ENCODE peak calls at places on chromosome 3, in seven cellular contexts. T is body of pancreas, H is stomach, D is cardiac muscle cell, V is left ventricle myocardium inferior, U is heart right ventricle, X is MG63. O is an unnamed sample. For H3K36me3, the result is how much of the 10 kb centered on the place peaks cover.

GRCh38 chr3:191383104-191383503 is 52.8 kb upstream of the UTS2B start:
- DNase-seq in T (no peak), H (no peak), D (peak), V (no peak), U (no peak), X (no peak), O (no peak)

GRCh38 chr3:149003653-149004305 is 12.4 kb downstream of the GYG1 start:
- DNase-seq in T (no peak), H (no peak), D (no peak), V (no peak), U (no peak), X (no peak), O (no peak)

GRCh38 chr3:195914648-195915473 is 6.5 kb upstream of the TNK2 start:
- DNase-seq in T (peak), H (peak), D (peak), V (peak), U (peak), X (peak), O (peak)

GRCh38 chr3:66492672-66493071 is 8.2 kb downstream of the LRIG1 start:
- DNase-seq in T (peak), H (peak), D (no peak), V (no peak), U (no peak), X (no peak), O (peak)

GRCh38 chr3:129121792-129122696 is at the start of gene RAB43:
- DNase-seq in T (peak), H (peak), D (peak), V (peak), U (peak), X (peak), O (peak)

GRCh38 chr3:134542287-134542686 is 56.4 kb downstream of the CEP63 start:
- DNase-seq in T (no peak), H (no peak), D (peak), V (no peak), U (no peak), X (no peak), O (no peak)

GRCh38 chr3:89635137-89635536 is 527.7 kb downstream of the EPHA3 start:
- DNase-seq in T (no peak), H (no peak), D (no peak), V (no peak), U (no peak), X (no peak), O (no peak)

GRCh38 chr3:73637042-73637441 is 12.3 kb upstream of the PDZRN3 start:
- DNase-seq in T (no peak), H (no peak), D (no peak), V (no peak), U (no peak), X (peak), O (no peak)

GRCh38 chr3:114192141-114192540 is 13.3 kb upstream of the DRD3 start:
- DNase-seq in T (no peak), H (no peak), D (no peak), V (no peak), U (no peak), X (no peak), O (no peak)

GRCh38 chr3:25169146-25169545 is 258.9 kb upstream of the RARB start:
- DNase-seq in T (no peak), H (no peak), D (peak), V (no peak), U (no peak), X (peak), O (no peak)

GRCh38 chr3:34646911-34647465 is 848.6 kb downstream of the PDCD6IP start:
- DNase-seq in T (no peak), H (no peak), D (no peak), V (no peak), U (no peak), X (no peak), O (no peak)

GRCh38 chr3:192845196-192845855 is 72.3 kb downstream of the MB21D2 start:
- DNase-seq in T (no peak), H (no peak), D (no peak), V (no peak), U (no peak), X (no peak), O (no peak)

GRCh38 chr3:106913111-106913698 is 464.0 kb upstream of the CCDC54 start:
- DNase-seq in T (no peak), H (no peak), D (peak), V (no peak), U (no peak), X (peak), O (no peak)

GRCh38 chr3:2772803-2773202 is 337.4 kb downstream of the IL5RA start:
- DNase-seq in T (no peak), H (no peak), D (no peak), V (no peak), U (no peak), X (no peak), O (no peak)

GRCh38 chr3:9916346-9916733 is 558 bp upstream of the IL17RC start:
- DNase-seq in T (no peak), H (no peak), D (peak), V (no peak), U (no peak), X (peak), O (no peak)

GRCh38 chr3:30611613-30612421 is 5.4 kb downstream of the TGFBR2 start:
- DNase-seq in T (no peak), H (no peak), D (peak), V (no peak), U (no peak), X (peak), O (no peak)

GRCh38 chr3:13896473-13897154 is 16.7 kb upstream of the WNT7A start:
- DNase-seq in T (peak), H (peak), D (peak), V (no peak), U (peak), X (peak), O (no peak)

GRCh38 chr3:10570196-10570946 is 65.0 kb upstream of the ATP2B2 start:
- DNase-seq in T (peak), H (no peak), D (peak), V (peak), U (peak), X (no peak), O (no peak)

GRCh38 chr3:180180795-180181194 is 144.1 kb upstream of the PEX5L start:
- DNase-seq in T (no peak), H (no peak), D (no peak), V (no peak), U (no peak), X (no peak), O (no peak)

GRCh38 chr3:160686955-160687535 is 10.1 kb downstream of the ARL14 start:
- DNase-seq in T (no peak), H (no peak), D (peak), V (no peak), U (no peak), X (no peak), O (no peak)

GRCh38 chr3:131053021-131053420 is 26.3 kb downstream of the NEK11 start:
- DNase-seq in T (no peak), H (no peak), D (peak), V (no peak), U (no peak), X (no peak), O (no peak)

GRCh38 chr3:71252466-71252865 is 331.1 kb downstream of the FOXP1 start:
- DNase-seq in T (peak), H (no peak), D (peak), V (no peak), U (no peak), X (no peak), O (no peak)

GRCh38 chr3:71255498-71255897 is 328.0 kb downstream of the FOXP1 start:
- DNase-seq in T (no peak), H (no peak), D (no peak), V (no peak), U (no peak), X (no peak), O (no peak)

GRCh38 chr3:71253169-71253568 is 330.4 kb downstream of the FOXP1 start:
- DNase-seq in T (no peak), H (no peak), D (no peak), V (no peak), U (no peak), X (no peak), O (no peak)

GRCh38 chr3:71254251-71254650 is 329.3 kb downstream of the FOXP1 start:
- DNase-seq in T (peak), H (peak), D (peak), V (no peak), U (no peak), X (no peak), O (no peak)

DNA sequence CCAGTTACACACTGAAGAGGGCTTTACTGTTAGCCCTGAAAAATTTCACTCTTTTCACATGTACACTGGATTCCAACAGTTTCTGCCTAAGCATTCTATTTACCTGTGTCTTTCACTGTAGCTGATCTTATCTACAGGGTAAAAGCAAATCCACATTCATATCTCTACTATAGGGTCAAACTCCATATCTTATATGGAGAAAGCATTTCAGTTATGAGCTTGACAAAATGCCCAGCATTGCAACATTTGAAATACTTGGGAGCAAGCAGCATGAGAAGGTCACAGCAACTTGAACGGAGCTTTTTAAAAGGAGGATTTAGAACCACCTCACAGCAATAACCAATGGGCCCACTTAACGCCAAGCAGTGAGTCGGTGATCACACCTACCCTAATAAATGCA is 328.9 kb downstream of the FOXP1 start:
- DNase-seq in T (no peak), H (no peak), D (peak), V (no peak), U (no peak), X (no peak), O (peak)
- H3K36me3 ChIP-seq in T (under half), H (under half), D (under half), V (under half), U (under half), X (under half), O (under half)

GRCh38 chr3:56673781-56674457 is 9.1 kb downstream of the TASOR start:
- DNase-seq in T (no peak), H (no peak), D (no peak), V (no peak), U (no peak), X (no peak), O (no peak)
- H3K36me3 ChIP-seq in T (under half), H (under half), D (under half), V (under half), U (under half), X (under half), O (under half)

GRCh38 chr3:197511853-197512635 is 43.7 kb downstream of the BDH1 start:
- DNase-seq in T (no peak), H (no peak), D (no peak), V (no peak), U (no peak), X (no peak), O (no peak)

GRCh38 chr3:197513953-197514785 is 41.6 kb downstream of the BDH1 start:
- DNase-seq in T (no peak), H (no peak), D (no peak), V (no peak), U (no peak), X (no peak), O (no peak)

GRCh38 chr3:197516517-197516889 is 39.3 kb downstream of the BDH1 start:
- DNase-seq in T (no peak), H (peak), D (peak), V (no peak), U (no peak), X (peak), O (no peak)

GRCh38 chr3:197512691-197513571 is 42.8 kb downstream of the BDH1 start:
- DNase-seq in T (no peak), H (no peak), D (no peak), V (no peak), U (no peak), X (no peak), O (no peak)

DNA sequence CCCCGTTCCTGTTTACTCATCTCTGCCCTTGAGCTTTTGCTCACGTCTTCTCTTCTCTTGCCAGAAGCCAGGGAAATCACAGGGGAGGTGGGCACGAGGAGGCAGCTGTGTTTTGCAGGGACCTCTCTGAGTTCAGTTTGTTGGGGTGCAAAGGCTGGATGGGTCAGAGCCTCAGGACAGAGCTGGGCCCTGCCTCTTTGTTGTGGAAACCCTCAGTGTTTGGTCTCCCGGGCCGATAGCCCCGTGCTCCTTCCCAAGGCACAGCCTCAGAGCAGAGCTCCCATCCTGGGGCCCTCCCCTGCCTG is 41.0 kb downstream of the BDH1 start:
- DNase-seq in T (no peak), H (no peak), D (no peak), V (no peak), U (no peak), X (no peak), O (no peak)
- H3K36me3 ChIP-seq in T (under half), H (under half), D (under half), V (under half), U (under half), X (under half), O (under half)

GRCh38 chr3:183953471-183954070 is 64.1 kb downstream of the ABCC5 start:
- DNase-seq in T (no peak), H (no peak), D (no peak), V (no peak), U (no peak), X (no peak), O (no peak)
- H3K36me3 ChIP-seq in T (under half), H (half or more), D (half or more), V (half or more), U (under half), X (under half), O (under half)

GRCh38 chr3:26763723-26764122 is 141.2 kb downstream of the LRRC3B start:
- DNase-seq in T (no peak), H (no peak), D (no peak), V (no peak), U (no peak), X (no peak), O (no peak)

GRCh38 chr3:26753109-26753508 is 130.5 kb downstream of the LRRC3B start:
- DNase-seq in T (no peak), H (no peak), D (no peak), V (no peak), U (no peak), X (no peak), O (no peak)

DNA sequence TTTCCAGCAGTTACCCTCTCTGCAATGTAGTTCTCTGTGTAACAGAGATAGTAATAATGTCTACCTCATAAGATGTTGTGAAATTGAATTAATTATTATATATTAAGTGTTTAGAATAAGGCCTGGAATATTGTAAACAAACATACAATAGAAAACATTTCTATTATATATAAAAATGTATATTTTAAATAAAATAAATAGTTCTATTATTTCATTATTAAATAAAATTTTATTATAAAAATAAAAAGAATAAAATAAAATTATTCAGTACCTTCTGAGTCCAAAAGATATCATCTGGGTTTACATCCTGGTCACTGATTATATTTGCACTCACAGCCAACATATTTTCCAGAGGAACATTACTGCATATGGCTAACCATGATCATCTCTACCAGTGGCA is 135.4 kb downstream of the LRRC3B start:
- DNase-seq in T (no peak), H (no peak), D (no peak), V (no peak), U (no peak), X (no peak), O (no peak)
- H3K36me3 ChIP-seq in T (under half), H (under half), D (under half), V (under half), U (under half), X (under half), O (under half)

DNA sequence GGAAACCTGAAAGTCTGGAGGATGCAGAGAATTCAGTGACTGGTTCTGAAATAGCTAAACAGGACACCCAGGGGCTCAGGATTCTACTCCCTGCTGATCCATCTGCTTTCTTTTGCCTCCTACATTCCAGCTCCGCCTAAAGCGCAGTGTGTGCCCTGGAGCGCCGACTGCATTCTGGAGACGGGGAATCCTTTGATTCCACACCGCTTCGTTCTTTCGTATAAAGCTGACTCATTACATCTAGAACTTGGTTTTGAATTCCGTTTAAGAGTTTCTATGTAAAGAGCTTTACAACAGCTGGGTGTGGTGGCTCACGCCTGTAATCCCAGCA is 61.8 kb downstream of the SENP2 start:
- DNase-seq in T (no peak), H (no peak), D (no peak), V (no peak), U (no peak), X (no peak), O (no peak)
- H3K36me3 ChIP-seq in T (under half), H (half or more), D (half or more), V (under half), U (under half), X (half or more), O (under half)

GRCh38 chr3:47291158-47291753 is 8.5 kb downstream of the KLHL18 start:
- DNase-seq in T (no peak), H (no peak), D (no peak), V (no peak), U (no peak), X (no peak), O (no peak)
- H3K36me3 ChIP-seq in T (under half), H (under half), D (under half), V (under half), U (under half), X (under half), O (under half)

DNA sequence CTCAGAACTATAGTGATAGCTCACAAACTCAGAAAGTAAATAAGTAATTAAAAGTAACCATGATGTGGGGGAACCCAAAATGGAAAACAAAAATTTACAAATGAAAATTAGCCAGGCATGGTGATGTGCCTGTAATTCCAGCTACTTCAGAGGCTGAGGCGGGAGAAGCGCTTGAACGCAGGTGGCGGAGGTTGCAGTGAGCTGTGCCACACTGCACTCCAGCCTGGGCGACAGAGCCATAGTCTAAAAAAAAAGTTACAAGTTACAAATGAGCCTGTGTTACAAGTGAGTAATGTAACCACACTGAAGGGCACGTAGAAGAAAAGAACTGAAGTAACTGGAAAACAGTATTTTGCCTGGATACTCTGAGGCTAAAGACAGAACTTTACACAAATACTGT is 11.3 kb downstream of the EXOSC7 start:
- DNase-seq in T (no peak), H (no peak), D (no peak), V (no peak), U (no peak), X (no peak), O (no peak)
- H3K36me3 ChIP-seq in T (under half), H (under half), D (under half), V (under half), U (under half), X (under half), O (under half)

GRCh38 chr3:117201906-117202305 is 492.3 kb downstream of the TUSC7 start:
- DNase-seq in T (no peak), H (no peak), D (no peak), V (no peak), U (no peak), X (no peak), O (no peak)

GRCh38 chr3:117195034-117195433 is 485.5 kb downstream of the TUSC7 start:
- DNase-seq in T (no peak), H (no peak), D (no peak), V (no peak), U (no peak), X (no peak), O (no peak)

GRCh38 chr3:117202415-117202814 is 492.8 kb downstream of the TUSC7 start:
- DNase-seq in T (no peak), H (no peak), D (no peak), V (no peak), U (no peak), X (no peak), O (no peak)

DNA sequence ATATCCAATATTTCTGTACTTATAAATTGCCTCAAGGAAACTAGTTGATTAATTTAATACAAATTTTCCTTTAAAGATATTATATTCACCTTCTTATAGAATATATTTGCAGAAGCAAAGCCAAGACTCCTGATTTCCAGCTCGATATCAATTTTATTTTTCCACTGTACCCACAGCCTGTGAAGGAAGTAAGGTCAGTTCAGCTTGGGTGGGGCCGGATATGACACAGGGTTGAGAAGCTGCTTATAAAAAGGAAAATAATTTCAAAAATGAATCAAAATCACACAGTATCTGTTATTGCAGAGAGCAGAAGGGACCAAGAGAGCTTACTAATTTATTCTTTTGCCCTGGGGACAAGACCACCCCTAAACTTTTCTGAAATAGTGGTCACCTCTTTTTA is 491.4 kb downstream of the TUSC7 start:
- DNase-seq in T (no peak), H (no peak), D (no peak), V (no peak), U (no peak), X (no peak), O (no peak)
- H3K36me3 ChIP-seq in T (under half), H (under half), D (under half), V (under half), U (under half), X (under half), O (under half)

GRCh38 chr3:48432411-48433371 is 2.8 kb upstream of the PLXNB1 start:
- DNase-seq in T (no peak), H (no peak), D (no peak), V (no peak), U (no peak), X (no peak), O (no peak)
- H3K36me3 ChIP-seq in T (under half), H (under half), D (under half), V (under half), U (under half), X (under half), O (under half)

O was measured in lung.